ENCODE peak calls at places on chromosomes 11 and 22, in ten cellular contexts. E, F, A, C, X, W, B, G, I and L are unnamed samples.
A peak's percentile ranks its signal among the peaks of the same experiment; 100 is the strongest.

GRCh38 chr11:134559617-134559992 is 147.6 kb upstream of the B3GAT1 start:
- DNase-seq in B (no peak), X (no peak), A (no peak), G (peak; percentile 39), F (peak; percentile 23), E (no peak), W (no peak), I (no peak), C (no peak), L (no peak)

GRCh38 chr11:118552341-118552740 is 13.4 kb downstream of the IFT46 start:
- DNase-seq in F (no peak), E (no peak), X (no peak), I (no peak), G (no peak), A (no peak), B (no peak), C (no peak), W (no peak), L (no peak)

GRCh38 chr11:121523581-121524232 is 70.9 kb upstream of the SORL1-AS1 start:
- DNase-seq in I (no peak), X (no peak), A (no peak), C (no peak), F (no peak), B (no peak), E (no peak), W (no peak), G (no peak), L (no peak)

GRCh38 chr11:13038366-13038765 is 29.2 kb downstream of the RASSF10 start:
- DNase-seq in F (no peak), G (no peak), W (no peak), B (no peak), E (no peak), X (no peak), I (no peak), A (no peak), C (no peak), L (peak; percentile 24)

GRCh38 chr11:64581057-64581523 is 9.9 kb upstream of the SLC22A12 start:
- DNase-seq in B (no peak), W (no peak), F (no peak), A (no peak), G (no peak), E (no peak), I (no peak), X (no peak), C (no peak), L (no peak)

GRCh38 chr22:41932353-41932752 is 5.7 kb upstream of the TNFRSF13C start:
- DNase-seq in E (no peak), G (peak; percentile 42), I (no peak), B (no peak), A (no peak), F (no peak), W (no peak), X (no peak), C (no peak), L (no peak)

GRCh38 chr11:115616941-115617340 is 112.7 kb upstream of the CADM1 start:
- DNase-seq in W (peak; percentile 54), A (no peak), C (no peak), X (no peak), G (no peak), F (no peak), B (no peak), E (no peak), I (no peak), L (peak; percentile 45)

GRCh38 chr22:25762147-25762546 is 20.2 kb downstream of the MYO18B start:
- DNase-seq in I (no peak), B (no peak), E (no peak), W (no peak), X (no peak), G (no peak), C (no peak), F (no peak), A (no peak), L (no peak)

GRCh38 chr11:1852885-1853284 is at the start of gene LSP1:
- DNase-seq in A (peak; percentile 69), F (no peak), G (no peak), E (peak; percentile 80), B (no peak), I (peak; percentile 81), X (no peak), W (no peak), C (no peak), L (no peak)

GRCh38 chr22:48520888-48521600 is 1306.6 kb downstream of the BRD1 start:
- DNase-seq in I (no peak), F (no peak), G (no peak), X (no peak), E (no peak), W (no peak), A (no peak), C (no peak), B (no peak), L (no peak)

GRCh38 chr11:76765863-76766350 is 17.2 kb upstream of the TSKU start:
- DNase-seq in A (no peak), W (no peak), C (no peak), I (no peak), G (peak; percentile 36), X (no peak), E (no peak), F (no peak), B (no peak), L (peak; percentile 54)

GRCh38 chr11:19355601-19356000 is 114.9 kb upstream of the E2F8 start:
- DNase-seq in A (no peak), G (no peak), C (no peak), F (no peak), E (no peak), I (no peak), X (no peak), W (no peak), B (no peak), L (peak; percentile 21)
- H3K4me1 ChIP-seq in A (no peaks in the 10 kb centered on the region), G (no peaks in the 10 kb centered on the region), C (peaks cover 3% of the 10 kb centered on the region), F (no peaks in the 10 kb centered on the region), E (no peaks in the 10 kb centered on the region), I (no peaks in the 10 kb centered on the region), X (peaks cover 2% of the 10 kb centered on the region), W (peaks cover 12% of the 10 kb centered on the region), B (no peaks in the 10 kb centered on the region), L (peaks cover 14% of the 10 kb centered on the region)

DNA sequence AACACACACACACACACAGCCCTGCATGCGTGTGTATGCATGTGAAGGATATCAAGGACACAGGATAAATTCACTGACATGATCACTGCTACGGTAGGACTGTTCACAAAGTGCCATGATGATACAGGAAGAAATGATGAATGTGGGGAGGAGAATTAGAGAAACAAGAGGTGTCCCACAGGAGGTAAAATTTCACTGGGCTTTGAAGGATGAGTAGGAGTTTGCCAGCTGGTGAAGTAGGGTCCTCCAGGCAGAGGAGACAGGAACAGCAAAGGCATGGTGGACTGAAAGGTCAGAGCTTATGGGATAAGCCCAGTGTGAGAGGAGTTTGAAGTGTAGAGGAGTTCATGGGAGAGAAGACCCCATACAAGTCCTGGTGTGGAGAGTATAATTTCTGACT is 18.6 kb downstream of the NECTIN1 start:
- DNase-seq in E (no peak), I (no peak), C (no peak), B (no peak), X (no peak), W (no peak), A (no peak), G (no peak), F (no peak), L (no peak)
- H3K4me1 ChIP-seq in E (peaks cover 4% of the 10 kb centered on the region), I (no peaks in the 10 kb centered on the region), C (no peaks in the 10 kb centered on the region), B (peaks cover 20% of the 10 kb centered on the region), X (peaks cover 18% of the 10 kb centered on the region), W (peaks cover 5% of the 10 kb centered on the region), A (no peaks in the 10 kb centered on the region), G (peaks cover 24% of the 10 kb centered on the region), F (no peaks in the 10 kb centered on the region), L (no peaks in the 10 kb centered on the region)

DNA sequence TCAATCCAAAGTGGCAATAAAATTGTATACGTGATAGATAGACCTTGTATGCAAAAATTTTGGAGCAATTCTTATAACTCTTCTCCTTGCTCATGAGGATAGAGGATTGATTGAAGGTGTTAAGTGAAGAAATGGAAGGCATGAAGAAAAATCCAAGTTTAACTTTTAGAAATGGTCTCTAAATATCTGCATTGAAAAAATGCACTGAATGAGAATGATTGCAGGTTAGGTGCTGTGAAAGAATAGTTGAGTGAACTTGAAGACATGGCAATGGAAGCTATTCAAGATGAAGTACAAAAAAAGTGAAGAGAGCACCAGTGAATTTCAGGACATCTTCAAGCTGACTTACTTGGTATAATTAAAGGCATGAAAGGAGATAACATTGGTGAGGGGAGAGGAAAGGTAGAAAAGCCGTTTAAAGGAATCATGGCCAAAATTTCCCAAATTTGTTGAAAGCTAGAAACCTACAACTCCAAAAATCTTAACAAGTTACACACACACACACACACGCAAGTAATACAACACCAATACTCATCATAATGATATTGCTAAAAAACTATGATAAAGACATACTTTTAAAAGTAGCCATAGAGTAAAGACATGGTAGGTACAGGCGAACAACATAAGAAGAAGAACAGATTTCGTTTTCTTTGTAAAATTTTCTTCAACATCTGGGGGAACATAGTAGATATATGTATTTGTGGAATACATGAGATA is 96.3 kb downstream of the GGTLC2 start:
- DNase-seq in A (no peak), B (no peak), E (no peak), X (no peak), W (no peak), C (no peak), I (no peak), G (no peak), F (no peak), L (no peak)
- H3K4me1 ChIP-seq in A (peaks cover 19% of the 10 kb centered on the region), B (no peaks in the 10 kb centered on the region), E (no peaks in the 10 kb centered on the region), X (no peaks in the 10 kb centered on the region), W (no peaks in the 10 kb centered on the region), C (no peaks in the 10 kb centered on the region), I (peaks cover 3% of the 10 kb centered on the region), G (no peaks in the 10 kb centered on the region), F (no peaks in the 10 kb centered on the region), L (no peaks in the 10 kb centered on the region)

GRCh38 chr22:39501644-39502108 is 414 bp upstream of the MIEF1 start:
- DNase-seq in G (no peak), C (no peak), F (no peak), I (no peak), X (no peak), W (no peak), E (no peak), A (no peak), B (no peak), L (no peak)

GRCh38 chr22:39498368-39498767 is 3.7 kb upstream of the MIEF1 start:
- DNase-seq in E (no peak), I (no peak), G (no peak), A (no peak), F (no peak), B (no peak), X (no peak), W (no peak), C (no peak), L (no peak)

GRCh38 chr22:39496131-39496838 is 5.8 kb upstream of the MIEF1 start:
- DNase-seq in I (peak; percentile 45), F (peak; percentile 68), E (peak; percentile 84), G (peak; percentile 90), A (peak; percentile 16), C (no peak), W (peak; percentile 77), X (peak; percentile 69), B (no peak), L (peak; percentile 87)

GRCh38 chr22:39500101-39500500 is 2.0 kb upstream of the MIEF1 start:
- DNase-seq in I (no peak), E (no peak), A (no peak), F (no peak), X (no peak), G (no peak), C (no peak), W (no peak), B (no peak), L (no peak)

DNA sequence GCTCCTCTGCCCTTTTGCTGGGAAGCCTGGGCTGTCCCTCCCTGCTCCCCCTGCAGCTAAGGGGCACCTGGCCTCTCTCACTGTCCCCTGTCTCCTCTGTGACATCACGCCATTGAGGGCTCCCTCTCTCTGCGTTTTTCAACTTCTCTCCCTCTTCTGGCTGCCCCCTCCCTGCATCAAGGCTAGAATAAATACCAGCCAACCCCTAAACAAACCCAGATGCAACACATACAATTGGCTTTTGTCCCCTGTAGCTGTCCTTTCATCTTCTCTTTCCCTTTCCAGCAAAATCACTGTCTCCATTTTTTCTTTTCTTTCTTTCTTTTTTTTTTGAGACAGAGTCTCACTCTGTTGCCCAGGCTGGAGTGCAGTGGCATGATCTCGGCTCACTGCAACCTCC is 3.3 kb upstream of the MIEF1 start:
- DNase-seq in C (no peak), E (no peak), X (no peak), F (no peak), A (no peak), G (no peak), I (no peak), B (no peak), W (no peak), L (no peak)
- H3K4me1 ChIP-seq in C (peaks cover 21% of the 10 kb centered on the region), E (peaks cover 18% of the 10 kb centered on the region), X (peaks cover 11% of the 10 kb centered on the region), F (peaks cover 15% of the 10 kb centered on the region), A (peaks cover 22% of the 10 kb centered on the region), G (peaks cover 21% of the 10 kb centered on the region), I (peaks cover 17% of the 10 kb centered on the region), B (peaks cover 18% of the 10 kb centered on the region), W (peaks cover 42% of the 10 kb centered on the region), L (peaks cover 22% of the 10 kb centered on the region)